ENCODE peak calls at places on chromosomes 7 and 10, in five cellular contexts. One of them, this sample, is unnamed.

GRCh38 chr10:31317652-31318381 is 1.2 kb upstream of the ZEB1 start:
- DNase-seq in NCI-H1930: no peak
- DNase-seq in SK-MEL-5: no peak
- DNase-seq in AG09309: no peak
- DNase-seq in amniotic stem cell: no peak
- DNase-seq in this sample: no peak

GRCh38 chr7:39709768-39710291 is 86.5 kb downstream of the RALA start:
- DNase-seq in AG09309: no peak
- DNase-seq in amniotic stem cell: peak
- DNase-seq in SK-MEL-5: no peak
- DNase-seq in NCI-H1930: no peak
- DNase-seq in this sample: no peak

GRCh38 chr10:15642095-15642494 is 77.6 kb downstream of the ITGA8 start:
- DNase-seq in NCI-H1930: no peak
- DNase-seq in AG09309: no peak
- DNase-seq in amniotic stem cell: peak
- DNase-seq in SK-MEL-5: no peak
- DNase-seq in this sample: no peak

GRCh38 chr10:110175406-110175805 is 32.0 kb upstream of the MXI1 start:
- DNase-seq in SK-MEL-5: no peak
- DNase-seq in AG09309: no peak
- DNase-seq in amniotic stem cell: no peak
- DNase-seq in NCI-H1930: no peak
- DNase-seq in this sample: no peak

GRCh38 chr7:69318794-69319193 is 279.5 kb upstream of the AUTS2 start:
- DNase-seq in NCI-H1930: no peak
- DNase-seq in AG09309: no peak
- DNase-seq in amniotic stem cell: no peak
- DNase-seq in SK-MEL-5: no peak
- DNase-seq in this sample: no peak

GRCh38 chr7:47153571-47153970 is 428.3 kb downstream of the TNS3 start:
- DNase-seq in SK-MEL-5: no peak
- DNase-seq in NCI-H1930: no peak
- DNase-seq in amniotic stem cell: no peak
- DNase-seq in AG09309: no peak
- DNase-seq in this sample: no peak

GRCh38 chr7:32217841-32218467 is 147.7 kb upstream of the PDE1C start:
- DNase-seq in AG09309: no peak
- DNase-seq in amniotic stem cell: no peak
- DNase-seq in SK-MEL-5: no peak
- DNase-seq in NCI-H1930: no peak
- DNase-seq in this sample: no peak

GRCh38 chr7:83362786-83363185 is 200.1 kb upstream of the PCLO start:
- DNase-seq in SK-MEL-5: no peak
- DNase-seq in NCI-H1930: no peak
- DNase-seq in amniotic stem cell: no peak
- DNase-seq in AG09309: no peak
- DNase-seq in this sample: no peak

GRCh38 chr7:129713544-129713943 is 102.0 kb downstream of the NRF1 start:
- DNase-seq in NCI-H1930: no peak
- DNase-seq in SK-MEL-5: no peak
- DNase-seq in AG09309: no peak
- DNase-seq in amniotic stem cell: no peak
- DNase-seq in this sample: no peak